ENCODE peak calls at places on chromosomes 12 and 14, in four cellular contexts. W, K, Z and R are unnamed samples. For H3K27me3, the result is how much of the 10 kb centered on the place peaks cover.

GRCh38 chr12:40238221-40238902 is 13.6 kb downstream of the LRRK2 start:
- DNase-seq in W (no peak), K (no peak), Z (no peak), R (no peak)

GRCh38 chr12:13250416-13250815 is 53.9 kb downstream of the EMP1 start:
- DNase-seq in W (no peak), K (no peak), Z (no peak), R (no peak)

GRCh38 chr14:55418411-55418810 is 6.8 kb upstream of the ATG14 start:
- DNase-seq in W (no peak), K (no peak), Z (no peak), R (peak)

GRCh38 chr12:6281081-6281809 is 29.2 kb upstream of the PLEKHG6 start:
- DNase-seq in W (no peak), K (no peak), Z (no peak), R (no peak)

GRCh38 chr14:95635051-95635450 is 51.2 kb upstream of the TCL1B start:
- DNase-seq in W (no peak), K (no peak), Z (no peak), R (no peak)

GRCh38 chr12:87509233-87509820 is 519.9 kb downstream of the C12orf50 start:
- DNase-seq in W (no peak), K (no peak), Z (no peak), R (peak)

GRCh38 chr12:103698752-103699540 is 111.9 kb downstream of the STAB2 start:
- DNase-seq in W (no peak), K (no peak), Z (peak), R (no peak)

GRCh38 chr12:115998119-115998633 is 279.3 kb downstream of the MED13L start:
- DNase-seq in W (peak), K (peak), Z (no peak), R (peak)

GRCh38 chr14:49816844-49817243 is 35.7 kb downstream of the NEMF start:
- DNase-seq in W (no peak), K (no peak), Z (no peak), R (no peak)

GRCh38 chr14:102554835-102555819 is 37.3 kb upstream of the RCOR1 start:
- DNase-seq in W (no peak), K (no peak), Z (no peak), R (peak)

GRCh38 chr12:6273931-6274687 is 36.4 kb upstream of the PLEKHG6 start:
- DNase-seq in W (no peak), K (no peak), Z (no peak), R (peak)

GRCh38 chr14:101813171-101813759 is 51.8 kb downstream of the PPP2R5C start:
- DNase-seq in W (no peak), K (no peak), Z (no peak), R (peak)

GRCh38 chr14:69547701-69548348 is 26.8 kb downstream of the CCDC177 start:
- DNase-seq in W (peak), K (no peak), Z (no peak), R (no peak)

GRCh38 chr12:29709641-29710040 is 74.1 kb downstream of the TMTC1 start:
- DNase-seq in W (no peak), K (no peak), Z (no peak), R (no peak)

GRCh38 chr14:46344327-46344937 is 307.1 kb downstream of the RPL10L start:
- DNase-seq in W (peak), K (peak), Z (peak), R (peak)

GRCh38 chr12:1470051-1470450 is 124.3 kb downstream of the FBXL14 start:
- DNase-seq in W (no peak), K (no peak), Z (no peak), R (peak)

GRCh38 chr12:123363385-123363742 is 1.3 kb downstream of the SBNO1 start:
- DNase-seq in W (no peak), K (no peak), Z (no peak), R (no peak)

GRCh38 chr14:29953501-29953900 is 25.9 kb upstream of the PRKD1 start:
- DNase-seq in W (no peak), K (no peak), Z (no peak), R (no peak)

GRCh38 chr12:3491938-3492867 is 1.2 kb downstream of the PRMT8 start:
- DNase-seq in W (peak), K (peak), Z (no peak), R (peak)

GRCh38 chr14:56002876-56003625 is 115.2 kb upstream of the PELI2 start:
- DNase-seq in W (no peak), K (no peak), Z (peak), R (no peak)

GRCh38 chr12:21962821-21963220 is 21.6 kb upstream of the ABCC9 start:
- DNase-seq in W (no peak), K (no peak), Z (no peak), R (no peak)

GRCh38 chr14:22333408-22334274 is 255.4 kb downstream of the DAD1 start:
- DNase-seq in W (peak), K (peak), Z (no peak), R (peak)

GRCh38 chr12:13864081-13864673 is 117.2 kb downstream of the GRIN2B start:
- DNase-seq in W (peak), K (peak), Z (peak), R (peak)

GRCh38 chr14:50001146-50001998 is 108.5 kb downstream of the ARF6 start:
- DNase-seq in W (peak), K (peak), Z (no peak), R (no peak)

GRCh38 chr14:72178517-72178916 is 246.3 kb downstream of the RGS6 start:
- DNase-seq in W (no peak), K (no peak), Z (no peak), R (no peak)

GRCh38 chr14:99779751-99780150 is 13.5 kb upstream of the EML1 start:
- DNase-seq in W (no peak), K (no peak), Z (no peak), R (no peak)

DNA sequence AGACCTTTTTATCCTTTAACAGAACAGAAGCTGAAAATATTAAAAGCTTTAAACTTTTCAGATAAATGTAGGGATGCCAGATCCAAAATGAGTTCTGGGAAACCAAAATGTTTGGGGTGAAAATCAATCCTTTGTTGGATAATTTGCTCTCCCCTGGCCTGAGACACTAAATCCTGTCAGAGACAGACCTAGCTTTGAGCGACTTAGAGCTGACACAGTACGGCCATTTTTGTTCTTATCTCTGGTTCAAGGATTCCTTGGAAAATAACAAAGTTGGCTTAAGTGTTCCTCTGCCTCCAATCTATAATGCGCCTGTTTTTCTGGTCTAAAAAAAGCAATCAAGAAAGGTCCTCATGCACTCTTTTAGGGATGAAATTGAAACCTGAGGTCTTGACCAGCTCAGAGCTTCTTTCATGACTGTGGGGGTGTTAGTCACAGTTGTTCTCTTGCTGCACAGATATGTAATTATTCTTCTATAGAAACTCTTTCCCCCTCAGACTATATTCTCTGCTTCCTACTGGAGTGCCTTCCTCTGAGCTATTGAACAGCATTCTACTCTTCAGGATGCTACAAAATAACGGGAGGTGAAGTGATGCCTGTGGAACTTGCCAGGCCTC is 52.3 kb upstream of the EGLN3 start:
- DNase-seq in W (no peak), K (no peak), Z (no peak), R (no peak)
- H3K27me3 ChIP-seq in W (under half), K (under half), Z (under half), R (under half)

GRCh38 chr12:53414756-53415417 is 8.8 kb upstream of the AMHR2 start:
- DNase-seq in W (no peak), K (no peak), Z (no peak), R (peak)
- TF ChIP-seq MYC in W (no peak), K (no peak), Z (no peak), R (no peak)

GRCh38 chr12:109673379-109673778 is 40.2 kb upstream of the FAM222A start:
- DNase-seq in W (no peak), K (no peak), Z (no peak), R (no peak)
- H3K27me3 ChIP-seq in W (under half), K (under half), Z (under half), R (under half)

DNA sequence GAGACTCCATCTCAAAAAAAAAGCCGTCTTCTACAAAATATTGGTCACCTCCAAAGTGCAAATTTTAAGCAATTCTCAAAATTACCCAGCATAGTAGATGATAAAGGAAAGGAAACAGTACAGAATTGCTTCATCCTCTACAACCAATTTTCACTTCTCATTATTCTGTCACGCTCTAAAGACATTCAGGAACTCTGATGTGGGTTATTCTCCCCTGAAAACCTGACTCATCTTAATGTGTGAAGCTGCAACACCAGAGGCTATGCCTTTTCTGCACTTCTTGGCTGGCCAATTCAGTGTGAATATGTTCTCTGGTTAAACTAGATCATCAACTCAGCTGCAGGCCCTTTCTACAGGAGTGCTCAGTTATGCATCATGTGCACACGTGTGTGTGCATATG is 11.0 kb downstream of the PTGER2 start:
- DNase-seq in W (no peak), K (no peak), Z (peak), R (no peak)
- TF ChIP-seq MYC in W (no peak), K (no peak), Z (no peak), R (no peak)

GRCh38 chr12:55705802-55706402 is 1.8 kb downstream of the ITGA7 start:
- DNase-seq in W (peak), K (no peak), Z (no peak), R (no peak)

GRCh38 chr12:55702861-55703260 is 4.8 kb downstream of the ITGA7 start:
- DNase-seq in W (no peak), K (no peak), Z (no peak), R (no peak)

GRCh38 chr12:55703288-55703687 is 4.4 kb downstream of the ITGA7 start:
- DNase-seq in W (no peak), K (no peak), Z (no peak), R (no peak)

GRCh38 chr12:55704824-55705780 is 2.6 kb downstream of the ITGA7 start:
- DNase-seq in W (no peak), K (peak), Z (no peak), R (no peak)

GRCh38 chr12:55703976-55704761 is 3.5 kb downstream of the ITGA7 start:
- DNase-seq in W (no peak), K (no peak), Z (no peak), R (no peak)
- H3K27me3 ChIP-seq in W (under half), K (under half), Z (under half), R (under half)

GRCh38 chr12:49200882-49201594 is 12.2 kb upstream of the TUBA1A start:
- DNase-seq in W (peak), K (no peak), Z (peak), R (peak)

GRCh38 chr12:49195734-49196133 is 6.9 kb upstream of the TUBA1A start:
- DNase-seq in W (no peak), K (no peak), Z (no peak), R (no peak)

GRCh38 chr12:49201595-49202295 is 12.9 kb upstream of the TUBA1A start:
- DNase-seq in W (no peak), K (no peak), Z (no peak), R (peak)

DNA sequence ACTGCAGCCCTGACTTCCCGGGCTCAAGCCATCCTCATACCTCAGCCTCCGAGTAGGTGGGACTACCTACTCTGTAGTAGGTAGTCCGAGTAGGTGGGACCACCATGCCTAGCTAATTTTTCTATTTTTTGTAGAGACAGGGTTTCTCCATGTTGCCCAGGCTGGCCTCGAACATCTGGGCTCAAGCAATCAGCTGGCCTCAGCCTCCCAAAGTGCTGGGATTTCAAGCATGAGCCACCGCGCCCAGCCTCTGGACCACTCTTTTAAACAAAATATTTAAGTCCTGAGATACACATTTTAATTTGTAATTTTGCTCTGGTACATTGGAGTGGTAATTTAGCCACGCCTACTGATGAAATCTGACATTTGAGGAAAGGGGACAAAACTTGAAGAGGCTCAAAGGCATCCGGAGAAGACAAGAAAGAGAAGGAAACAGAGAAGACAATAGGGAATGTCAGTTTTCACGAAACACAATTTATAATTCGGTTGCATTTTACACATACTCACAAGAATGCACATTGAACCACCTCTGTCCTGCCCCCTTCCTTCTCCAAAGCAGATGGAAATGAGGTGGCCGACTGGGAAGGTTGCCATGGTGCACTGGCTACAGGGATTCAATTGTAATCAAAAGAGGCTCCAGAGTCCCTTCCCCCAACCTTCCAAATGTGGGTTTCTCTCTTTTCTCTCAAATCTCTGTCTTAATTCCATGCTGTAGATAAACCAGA is 9.7 kb upstream of the TUBA1A start:
- DNase-seq in W (no peak), K (no peak), Z (no peak), R (peak)
- TF ChIP-seq MYC in W (no peak), K (no peak), Z (no peak), R (no peak)

GRCh38 chr12:109714913-109715244 is 1.3 kb downstream of the FAM222A start:
- DNase-seq in W (no peak), K (no peak), Z (no peak), R (no peak)
- H3K27me3 ChIP-seq in W (under half), K (under half), Z (under half), R (under half)

DNA sequence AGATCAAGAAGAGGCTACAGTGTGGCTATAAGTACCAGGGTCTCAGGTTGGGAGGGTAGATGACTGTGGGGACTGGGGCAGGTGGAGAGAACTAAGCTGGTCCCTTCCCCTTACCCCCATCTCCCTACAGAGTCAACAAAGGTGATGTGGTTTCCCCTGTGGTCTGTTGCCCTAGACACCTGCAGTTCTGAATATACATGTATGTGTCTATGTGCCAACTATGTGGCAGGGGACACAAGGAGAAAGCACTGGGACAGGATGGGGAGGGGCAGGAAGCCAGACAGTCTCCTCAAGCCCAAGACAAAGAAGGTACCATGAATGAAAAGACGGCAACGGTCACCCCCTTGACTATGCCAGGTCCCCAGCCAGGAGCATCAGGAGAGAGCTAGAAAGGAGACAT is 4.5 kb upstream of the HDAC7 start:
- DNase-seq in W (no peak), K (no peak), Z (no peak), R (no peak)
- TF ChIP-seq MYC in W (no peak), K (no peak), Z (no peak), R (no peak)

GRCh38 chr12:49541911-49542505 is 3.2 kb downstream of the KCNH3 start:
- DNase-seq in W (no peak), K (no peak), Z (no peak), R (no peak)
- H3K27me3 ChIP-seq in W (under half), K (under half), Z (under half), R (under half)